ENCODE peak calls at places on chromosome 20, in five cellular contexts. B is stimulated activated CD4-positive, alpha-beta T cell treated with anti-CD3 and anti-CD28 coated beads, TNF-alpha, amount 100 ng/mL, for 24 hours; S is activated T-helper 2 cell treated with anti-CD3 and anti-CD28 coated beads, Interferon-gamma antibody, Interleukin-2, Interleukin-4, amounts not matched to agents 10 μg/mL and 5 μg/mL and 100 μg/mL, durations not matched to agents 14 hours and 24 hours and 36 hours; W is spleen; A is body of pancreas. V is an unnamed sample.

GRCh38 chr20:17835240-17835940 is 133.2 kb downstream of the SNX5 start:
- DNase-seq in W (no peak), B (no peak), S (no peak), A (peak), V (no peak)

GRCh38 chr20:38538789-38539188 is 42.2 kb upstream of the ADIG start:
- DNase-seq in W (no peak), S (no peak), B (no peak), A (no peak), V (no peak)

GRCh38 chr20:37727247-37727956 is 33.6 kb downstream of the CTNNBL1 start:
- DNase-seq in A (no peak), W (no peak), S (no peak), B (no peak), V (no peak)

GRCh38 chr20:53304146-53304545 is 289.5 kb downstream of the ZNF217 start:
- DNase-seq in B (no peak), W (no peak), S (no peak), A (no peak), V (no peak)

GRCh38 chr20:32380745-32381144 is 22.6 kb downstream of the ASXL1 start:
- DNase-seq in W (no peak), S (no peak), A (no peak), B (no peak), V (no peak)

GRCh38 chr20:52179331-52180166 is 12.0 kb downstream of the ZFP64 start:
- DNase-seq in A (no peak), B (no peak), S (no peak), W (no peak), V (no peak)

GRCh38 chr20:14700641-14700965 is 363.2 kb upstream of the FLRT3 start:
- DNase-seq in B (no peak), S (no peak), W (no peak), A (no peak), V (no peak)

GRCh38 chr20:7692478-7692877 is 247.8 kb downstream of the HAO1 start:
- DNase-seq in A (no peak), S (no peak), W (no peak), B (no peak), V (no peak)

GRCh38 chr20:25563876-25564275 is 21.5 kb downstream of the NINL start:
- DNase-seq in B (no peak), S (no peak), A (no peak), W (no peak), V (no peak)

GRCh38 chr20:61522498-61523090 is 270.5 kb downstream of the CDH4 start:
- DNase-seq in A (no peak), W (peak), B (no peak), S (no peak), V (no peak)

GRCh38 chr20:63562461-63563185 is 8.7 kb downstream of the FNDC11 start:
- DNase-seq in S (no peak), A (no peak), B (no peak), W (peak), V (no peak)

GRCh38 chr20:44582321-44583025 is at the start of gene PKIG:
- DNase-seq in B (no peak), A (no peak), W (no peak), S (no peak), V (no peak)

GRCh38 chr20:19642861-19643260 is 115.2 kb upstream of the RIN2 start:
- DNase-seq in A (no peak), S (no peak), B (no peak), W (no peak), V (no peak)

GRCh38 chr20:63134201-63134612 is 81.7 kb downstream of the YTHDF1 start:
- DNase-seq in S (no peak), A (no peak), B (no peak), W (peak), V (no peak)

GRCh38 chr20:24724982-24725533 is 224.0 kb upstream of the CST7 start:
- DNase-seq in W (no peak), S (no peak), A (no peak), B (no peak), V (no peak)

GRCh38 chr20:46991850-46992639 is 97.4 kb downstream of the EYA2 start:
- DNase-seq in B (no peak), A (no peak), W (peak), S (no peak), V (no peak)

V was measured in activated T-helper 1 cell treated with anti-CD3 and anti-CD28 coated beads, Interleukin-12 subunit alpha, Interleukin-12 subunit beta, Interleukin-2, Interleukin-4 antibody, amounts not matched to agents 30 ng/mL and 10 ng/mL and 1 ng/mL, durations not matched to agents 14 hours and 24 hours and 36 hours.